ENCODE peak calls at places on chromosomes 1 and 21, in six cellular contexts. One of them, this sample, is unnamed.
A peak's percentile ranks its signal among the peaks of the same experiment; 100 is the strongest.

GRCh38 chr1:37887986-37888700 is 28.8 kb upstream of the MTF1 start:
- DNase-seq in HL-60: no peak
- DNase-seq in IMR-90: no peak
- DNase-seq in Peyer's patch: no peak
- DNase-seq in AG04449: no peak
- DNase-seq in EH: no peak
- DNase-seq in this sample: no peak

GRCh38 chr1:42784547-42784945 is 245 bp upstream of the TMEM269 start:
- DNase-seq in AG04449: no peak
- DNase-seq in IMR-90: no peak
- DNase-seq in HL-60: no peak
- DNase-seq in Peyer's patch: no peak
- DNase-seq in EH: no peak
- DNase-seq in this sample: no peak

GRCh38 chr1:100076744-100077143 is 56.0 kb downstream of the SASS6 start:
- DNase-seq in EH: no peak
- DNase-seq in IMR-90: no peak
- DNase-seq in Peyer's patch: no peak
- DNase-seq in HL-60: no peak
- DNase-seq in AG04449: no peak
- DNase-seq in this sample: no peak

GRCh38 chr21:42174173-42174572 is 44.8 kb upstream of the ABCG1 start:
- DNase-seq in HL-60: no peak
- DNase-seq in EH: peak; percentile 7
- DNase-seq in Peyer's patch: no peak
- DNase-seq in AG04449: no peak
- DNase-seq in IMR-90: no peak
- DNase-seq in this sample: no peak

GRCh38 chr1:25572708-25573590 is 29.5 kb downstream of the LDLRAP1 start:
- DNase-seq in HL-60: no peak
- DNase-seq in AG04449: no peak
- DNase-seq in Peyer's patch: peak; percentile 48
- DNase-seq in EH: peak; percentile 56
- DNase-seq in IMR-90: peak; percentile 42
- DNase-seq in this sample: peak; percentile 42

GRCh38 chr1:33007190-33008050 is 29.3 kb downstream of the AK2 start:
- DNase-seq in HL-60: no peak
- DNase-seq in Peyer's patch: no peak
- DNase-seq in EH: peak; percentile 91
- DNase-seq in AG04449: peak; percentile 65
- DNase-seq in IMR-90: peak; percentile 94
- DNase-seq in this sample: peak; percentile 93

GRCh38 chr21:31442339-31442738 is 98.3 kb upstream of the TIAM1 start:
- DNase-seq in IMR-90: no peak
- DNase-seq in AG04449: no peak
- DNase-seq in EH: no peak
- DNase-seq in HL-60: no peak
- DNase-seq in Peyer's patch: no peak
- DNase-seq in this sample: no peak

GRCh38 chr1:59132353-59132752 is 164.5 kb upstream of the FGGY start:
- DNase-seq in EH: no peak
- DNase-seq in IMR-90: no peak
- DNase-seq in AG04449: no peak
- DNase-seq in HL-60: no peak
- DNase-seq in Peyer's patch: no peak
- DNase-seq in this sample: no peak

GRCh38 chr1:168455764-168456163 is 88.0 kb downstream of the XCL2 start:
- DNase-seq in AG04449: no peak
- DNase-seq in HL-60: no peak
- DNase-seq in EH: peak; percentile 58
- DNase-seq in Peyer's patch: no peak
- DNase-seq in IMR-90: peak; percentile 44
- DNase-seq in this sample: no peak

GRCh38 chr1:87600848-87601247 is 272.2 kb downstream of the LMO4 start:
- DNase-seq in AG04449: no peak
- DNase-seq in IMR-90: peak; percentile 34
- DNase-seq in EH: no peak
- DNase-seq in Peyer's patch: no peak
- DNase-seq in HL-60: no peak
- DNase-seq in this sample: peak; percentile 31

GRCh38 chr1:194755241-194755953 is 1569.0 kb upstream of the B3GALT2 start:
- DNase-seq in HL-60: no peak
- DNase-seq in Peyer's patch: no peak
- DNase-seq in IMR-90: peak; percentile 6
- DNase-seq in AG04449: no peak
- DNase-seq in EH: peak; percentile 17
- DNase-seq in this sample: no peak

GRCh38 chr1:20411196-20411980 is 74.6 kb downstream of the CAMK2N1 start:
- DNase-seq in IMR-90: peak; percentile 97
- DNase-seq in AG04449: peak; percentile 71
- DNase-seq in EH: peak; percentile 95
- DNase-seq in HL-60: no peak
- DNase-seq in Peyer's patch: no peak
- DNase-seq in this sample: peak; percentile 54

GRCh38 chr1:167666416-167666815 is 36.4 kb downstream of the RCSD1 start:
- DNase-seq in HL-60: no peak
- DNase-seq in AG04449: peak; percentile 74
- DNase-seq in Peyer's patch: no peak
- DNase-seq in EH: peak; percentile 85
- DNase-seq in IMR-90: peak; percentile 45
- DNase-seq in this sample: peak; percentile 57

GRCh38 chr1:7022058-7022457 is 236.8 kb downstream of the CAMTA1 start:
- DNase-seq in HL-60: no peak
- DNase-seq in IMR-90: no peak
- DNase-seq in AG04449: no peak
- DNase-seq in Peyer's patch: no peak
- DNase-seq in EH: no peak
- DNase-seq in this sample: no peak

GRCh38 chr1:118214866-118215265 is 29.8 kb upstream of the SPAG17 start:
- DNase-seq in HL-60: no peak
- DNase-seq in EH: no peak
- DNase-seq in IMR-90: no peak
- DNase-seq in Peyer's patch: no peak
- DNase-seq in AG04449: no peak
- DNase-seq in this sample: no peak

GRCh38 chr21:42654179-42654912 is 925 bp downstream of the PDE9A start:
- DNase-seq in HL-60: no peak
- DNase-seq in AG04449: no peak
- DNase-seq in IMR-90: no peak
- DNase-seq in EH: no peak
- DNase-seq in Peyer's patch: no peak
- DNase-seq in this sample: peak; percentile 26

This sample was measured in fibroblast of villous mesenchyme.